ENCODE peak calls at places on chromosomes 2 and 18, in four cellular contexts. H is H1, E is mammary epithelial cell, U is OCI-LY7. X is an unnamed sample. For H3K4me1, the result is how much of the 10 kb centered on the place peaks cover.

GRCh38 chr2:196927318-196928225 is 1.1 kb upstream of the PGAP1 start:
- DNase-seq in H (no peak), E (peak), U (peak), X (peak)

GRCh38 chr2:63192889-63193778 is 142.5 kb downstream of the OTX1 start:
- DNase-seq in H (no peak), E (no peak), U (no peak), X (no peak)

GRCh38 chr2:212294816-212295215 is 243.8 kb downstream of the ERBB4 start:
- DNase-seq in H (no peak), E (no peak), U (no peak), X (peak)

GRCh38 chr2:152176113-152176714 is 651 bp upstream of the STAM2 start:
- DNase-seq in H (no peak), E (no peak), U (no peak), X (peak)

GRCh38 chr2:240472078-240472790 is 36.8 kb downstream of the GPC1 start:
- DNase-seq in H (no peak), E (peak), U (no peak), X (no peak)

GRCh38 chr2:202278036-202278760 is 12.6 kb downstream of the NOP58 start:
- DNase-seq in H (no peak), E (peak), U (no peak), X (peak)

GRCh38 chr2:35501076-35501475 is 854.5 kb upstream of the CRIM1 start:
- DNase-seq in H (no peak), E (peak), U (no peak), X (peak)

GRCh38 chr18:21722687-21723086 is 17.9 kb upstream of the MIB1 start:
- DNase-seq in H (no peak), E (no peak), U (no peak), X (no peak)

GRCh38 chr2:37342636-37343211 is 1.7 kb upstream of the QPCT start:
- DNase-seq in H (no peak), E (no peak), U (no peak), X (no peak)

GRCh38 chr18:74013955-74014354 is 133.7 kb downstream of the FBXO15 start:
- DNase-seq in H (no peak), E (peak), U (no peak), X (peak)

GRCh38 chr2:150478206-150478974 is 9.1 kb downstream of the RND3 start:
- DNase-seq in H (no peak), E (peak), U (no peak), X (peak)

GRCh38 chr18:49560277-49561126 is 1.4 kb upstream of the LIPG start:
- DNase-seq in H (peak), E (peak), U (no peak), X (no peak)

GRCh38 chr2:85699325-85699724 is 5.2 kb downstream of the GNLY start:
- DNase-seq in H (no peak), E (no peak), U (no peak), X (no peak)

GRCh38 chr18:24021505-24021904 is 7.0 kb downstream of the TTC39C start:
- DNase-seq in H (no peak), E (no peak), U (no peak), X (no peak)

GRCh38 chr2:55115795-55116597 is 65.7 kb upstream of the RTN4 start:
- DNase-seq in H (no peak), E (peak), U (no peak), X (peak)

GRCh38 chr2:7083580-7084509 is 166.6 kb downstream of the RNF144A start:
- DNase-seq in H (peak), E (peak), U (peak), X (peak)

GRCh38 chr2:233255151-233255550 is 3.7 kb downstream of the ATG16L1 start:
- DNase-seq in H (no peak), E (no peak), U (no peak), X (no peak)

GRCh38 chr2:20291106-20291564 is 59.5 kb downstream of the PUM2 start:
- DNase-seq in H (peak), E (peak), U (peak), X (peak)

GRCh38 chr2:64769392-64770044 is 115.8 kb upstream of the SERTAD2 start:
- DNase-seq in H (no peak), E (no peak), U (no peak), X (no peak)

GRCh38 chr2:182784777-182785176 is 68.7 kb downstream of the DNAJC10 start:
- DNase-seq in H (no peak), E (peak), U (peak), X (peak)

GRCh38 chr2:30732376-30732775 is 74.9 kb downstream of the CAPN13 start:
- DNase-seq in H (no peak), E (no peak), U (no peak), X (no peak)

GRCh38 chr2:202149953-202150352 is 76.9 kb downstream of the KIAA2012 start:
- DNase-seq in H (no peak), E (no peak), U (no peak), X (no peak)

GRCh38 chr2:112108238-112108832 is 29.9 kb upstream of the FBLN7 start:
- DNase-seq in H (no peak), E (no peak), U (no peak), X (no peak)

GRCh38 chr2:136572335-136572734 is 193.0 kb upstream of the THSD7B start:
- DNase-seq in H (no peak), E (no peak), U (no peak), X (no peak)

GRCh38 chr2:146388757-146389156 is 1456.1 kb upstream of the ACVR2A start:
- DNase-seq in H (no peak), E (peak), U (no peak), X (peak)

GRCh38 chr2:235116885-235117492 is 165.2 kb downstream of the SH3BP4 start:
- DNase-seq in H (no peak), E (peak), U (peak), X (peak)

GRCh38 chr18:28584726-28585125 is 407.8 kb upstream of the CDH2 start:
- DNase-seq in H (no peak), E (peak), U (no peak), X (peak)

DNA sequence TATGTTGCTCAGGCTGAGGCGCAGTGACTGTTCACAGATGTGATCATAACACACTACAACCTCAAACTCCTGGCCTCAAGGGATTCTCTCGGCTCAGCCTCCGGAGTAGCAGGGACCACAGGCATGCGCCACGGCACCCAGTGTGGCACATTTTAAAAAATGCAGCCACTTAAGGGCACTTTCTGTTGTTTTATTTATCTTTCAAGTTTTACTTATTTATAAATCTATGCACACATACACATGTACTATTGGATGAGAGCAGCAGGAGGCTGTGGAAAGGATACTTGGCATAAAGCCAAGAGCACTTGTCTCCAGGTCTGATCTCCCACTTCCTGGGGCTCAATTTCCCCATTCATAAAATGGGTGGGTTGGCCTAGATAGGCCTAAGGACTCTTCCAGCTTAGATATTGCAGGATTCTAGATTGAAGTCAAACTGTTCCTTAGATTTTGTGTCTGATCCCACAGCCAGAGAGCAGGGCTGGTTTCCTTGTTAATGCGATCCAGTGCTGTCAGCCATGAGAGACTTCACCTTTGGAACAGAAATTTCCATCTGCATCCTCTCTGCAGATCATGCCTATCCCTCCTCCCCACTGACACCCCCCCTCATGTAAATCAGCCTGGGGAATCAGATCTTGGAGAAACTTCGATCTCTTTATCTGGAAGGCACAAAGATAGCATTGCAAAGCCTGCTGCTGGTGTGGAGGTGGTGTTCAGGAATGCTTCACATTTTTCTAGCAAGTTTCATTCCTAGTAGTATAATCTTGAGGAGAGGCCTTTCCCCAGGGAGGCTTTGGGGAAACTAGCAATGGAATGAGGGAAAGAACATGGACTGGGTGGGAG is 24.7 kb downstream of the PCBP1 start:
- DNase-seq in H (no peak), E (no peak), U (no peak), X (no peak)
- H3K27ac ChIP-seq in H (no peak), E (no peak), U (no peak), X (no peak)

GRCh38 chr2:224523626-224524577 is 61.3 kb downstream of the CUL3 start:
- DNase-seq in H (no peak), E (no peak), U (peak), X (no peak)

GRCh38 chr2:224513991-224514390 is 71.2 kb downstream of the CUL3 start:
- DNase-seq in H (no peak), E (no peak), U (no peak), X (no peak)

GRCh38 chr2:224520064-224520463 is 65.1 kb downstream of the CUL3 start:
- DNase-seq in H (no peak), E (peak), U (peak), X (peak)

GRCh38 chr2:224517963-224518362 is 67.2 kb downstream of the CUL3 start:
- DNase-seq in H (no peak), E (no peak), U (peak), X (no peak)

DNA sequence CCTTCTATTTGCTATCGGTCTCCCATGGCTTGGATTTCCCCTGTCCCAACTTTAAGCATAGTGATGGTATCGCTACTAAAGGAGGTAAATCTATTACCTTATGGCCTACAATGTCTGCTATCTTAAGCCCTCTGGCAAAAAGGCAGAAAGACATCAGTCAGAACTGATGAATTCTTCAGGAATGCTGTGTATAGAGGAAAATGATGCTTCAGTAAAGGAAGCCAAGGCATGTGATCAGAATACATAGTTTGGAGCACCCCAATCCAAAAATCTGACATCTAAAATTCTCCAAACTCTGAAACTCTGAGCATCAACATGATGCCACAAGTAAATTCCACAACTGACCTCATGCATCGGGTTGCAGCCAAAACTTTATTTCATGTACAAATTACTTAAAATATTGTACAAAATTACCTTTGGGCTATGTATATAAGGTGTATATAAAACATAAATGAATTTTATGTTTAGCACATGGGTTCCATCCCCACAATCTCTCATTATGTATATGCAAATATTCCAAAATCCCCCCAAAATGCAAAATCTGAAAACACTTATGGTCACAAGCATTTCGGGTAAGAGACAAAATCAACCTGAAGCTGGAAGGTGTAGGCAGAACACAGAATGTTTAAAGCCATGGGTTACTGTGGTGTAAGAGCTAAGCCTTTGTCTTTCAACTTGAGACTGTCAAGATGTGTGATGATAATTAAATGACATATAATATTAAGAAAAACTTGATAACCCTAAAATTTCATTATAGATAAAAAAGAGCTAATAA is 66.2 kb downstream of the CUL3 start:
- DNase-seq in H (no peak), E (peak), U (peak), X (peak)
- H3K4me1 ChIP-seq in H (under half), E (under half), U (half or more), X (under half)

GRCh38 chr2:11930211-11930761 is 183.9 kb downstream of the LPIN1 start:
- DNase-seq in H (no peak), E (no peak), U (no peak), X (no peak)
- H2AFZ ChIP-seq in H (no peak), E (no peak), U (no peak), X (no peak)

GRCh38 chr2:129129087-129129486 is 810.4 kb upstream of the HS6ST1 start:
- DNase-seq in H (no peak), E (peak), U (no peak), X (no peak)
- H3K27ac ChIP-seq in H (no peak), E (no peak), U (no peak), X (no peak)

DNA sequence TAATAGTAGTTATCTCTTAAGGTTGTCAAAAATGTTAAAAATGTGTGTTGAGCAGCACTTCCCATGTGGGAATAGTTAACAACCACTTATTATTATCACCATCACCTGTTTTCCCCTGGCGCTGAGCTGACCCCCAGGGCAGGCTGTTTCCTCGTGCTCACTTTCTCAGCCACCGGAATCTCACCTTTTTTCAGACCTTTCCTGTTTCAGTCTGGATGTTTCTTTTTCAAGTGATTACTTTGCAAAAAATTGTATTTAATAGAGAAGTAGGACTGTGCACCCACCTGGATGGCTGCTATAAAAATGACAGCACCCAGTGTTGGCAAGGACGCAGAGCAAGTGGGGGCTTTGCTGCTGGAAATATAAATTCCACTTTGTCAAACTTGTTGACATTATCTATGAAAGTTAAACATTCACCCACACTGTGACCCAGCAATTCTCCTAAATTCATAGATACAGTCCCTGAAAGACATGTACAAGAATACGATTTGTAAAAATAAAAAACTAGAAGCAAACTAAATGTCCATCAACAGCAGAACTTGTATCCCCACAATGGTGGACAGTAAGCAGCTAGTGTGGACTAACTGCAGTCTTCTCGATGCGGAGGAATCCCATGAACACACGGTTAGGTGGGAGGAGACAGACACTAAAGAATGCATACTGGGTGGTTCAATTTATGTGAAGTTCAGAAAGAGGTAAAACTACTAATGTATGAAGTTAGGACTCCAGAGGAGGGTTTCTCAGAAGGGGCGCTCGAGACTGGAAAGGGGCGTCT is 66.5 kb downstream of the SOWAHC start:
- DNase-seq in H (no peak), E (no peak), U (no peak), X (no peak)
- H3K4me1 ChIP-seq in H (under half), E (under half), U (under half), X (under half)

GRCh38 chr18:8669571-8669970 is 35.8 kb upstream of the MTCL1 start:
- DNase-seq in H (no peak), E (no peak), U (no peak), X (peak)
- H2AFZ ChIP-seq in H (no peak), E (no peak), U (no peak), X (no peak)

GRCh38 chr2:237896507-237896892 is 37.1 kb downstream of the RAMP1 start:
- DNase-seq in H (no peak), E (no peak), U (no peak), X (no peak)
- H3K27ac ChIP-seq in H (no peak), E (no peak), U (no peak), X (no peak)

DNA sequence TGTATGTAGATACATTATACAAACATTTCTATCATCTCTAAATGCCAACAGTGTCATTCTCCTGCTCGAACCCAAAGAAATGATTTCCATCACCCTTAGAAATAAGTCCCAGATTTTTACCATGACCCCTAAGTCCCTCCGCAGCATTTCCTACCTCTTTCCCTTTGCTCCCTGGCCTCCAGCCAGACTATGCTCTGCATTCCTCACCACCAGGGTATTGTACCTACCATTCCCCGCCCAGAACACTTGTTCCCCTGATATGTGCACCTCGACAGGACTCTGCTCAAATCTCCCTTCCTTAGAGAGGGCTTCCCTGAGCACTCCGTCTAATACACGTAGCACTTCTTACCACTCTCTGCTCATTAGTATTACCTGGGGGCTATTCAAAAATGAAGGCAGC is 630.2 kb downstream of the ARHGAP15 start:
- DNase-seq in H (peak), E (no peak), U (no peak), X (no peak)
- H3K4me1 ChIP-seq in H (under half), E (under half), U (under half), X (under half)